ENCODE peak calls at places on chromosomes 13 and 19, in ten cellular contexts. R, K, Q, S, E, T, C, I, U and Y are unnamed samples.

GRCh38 chr19:45782162-45782623 is at the start of gene DMPK:
- DNase-seq in E (no peak), U (no peak), T (peak), I (no peak), R (no peak), Q (no peak), S (no peak), C (peak), K (peak), Y (no peak)

GRCh38 chr13:97798171-97798821 is 155.2 kb upstream of the IPO5 start:
- DNase-seq in U (no peak), E (no peak), C (no peak), I (no peak), Q (no peak), R (no peak), S (no peak), K (no peak), T (no peak), Y (no peak)

GRCh38 chr13:111396457-111396856 is 76.0 kb downstream of the TEX29 start:
- DNase-seq in C (no peak), U (no peak), Q (no peak), K (no peak), S (peak), T (peak), I (no peak), R (peak), E (no peak), Y (no peak)

GRCh38 chr13:77859450-77859849 is 59.2 kb downstream of the EDNRB start:
- DNase-seq in I (no peak), T (no peak), R (no peak), E (no peak), U (peak), K (peak), C (peak), S (no peak), Q (no peak), Y (no peak)

GRCh38 chr19:57351867-57352266 is 796 bp downstream of the ZNF304 start:
- DNase-seq in T (no peak), S (no peak), C (no peak), E (no peak), K (no peak), I (no peak), Q (no peak), R (no peak), U (peak), Y (no peak)

GRCh38 chr13:53023246-53023645 is 5.4 kb upstream of the OLFM4 start:
- DNase-seq in I (no peak), C (no peak), K (no peak), R (no peak), S (no peak), T (no peak), E (no peak), U (no peak), Q (no peak), Y (no peak)

GRCh38 chr13:106772202-106772601 is 204.3 kb upstream of the ARGLU1 start:
- DNase-seq in K (no peak), S (no peak), Q (no peak), I (no peak), R (no peak), T (no peak), E (no peak), C (no peak), U (no peak), Y (no peak)

GRCh38 chr19:18156841-18157464 is 4.0 kb downstream of the PIK3R2 start:
- DNase-seq in Q (peak), I (no peak), S (peak), K (peak), E (peak), R (peak), T (peak), C (peak), U (peak), Y (peak)

GRCh38 chr19:16899566-16900075 is 10.8 kb downstream of the F2RL3 start:
- DNase-seq in C (peak), U (no peak), Q (no peak), R (no peak), E (no peak), K (no peak), S (peak), I (no peak), T (no peak), Y (peak)

GRCh38 chr13:113816248-113816924 is 47.5 kb downstream of the GAS6 start:
- DNase-seq in Q (no peak), R (no peak), E (no peak), S (no peak), C (no peak), K (no peak), I (no peak), U (peak), T (no peak), Y (no peak)

GRCh38 chr13:106440846-106441245 is 94.6 kb downstream of the EFNB2 start:
- DNase-seq in E (no peak), K (no peak), S (no peak), U (no peak), R (no peak), C (no peak), I (no peak), T (no peak), Q (no peak), Y (no peak)

GRCh38 chr19:47508721-47509120 is 6.1 kb downstream of the NAPA start:
- DNase-seq in R (no peak), E (no peak), T (no peak), I (no peak), U (no peak), C (no peak), Q (no peak), K (no peak), S (no peak), Y (no peak)

DNA sequence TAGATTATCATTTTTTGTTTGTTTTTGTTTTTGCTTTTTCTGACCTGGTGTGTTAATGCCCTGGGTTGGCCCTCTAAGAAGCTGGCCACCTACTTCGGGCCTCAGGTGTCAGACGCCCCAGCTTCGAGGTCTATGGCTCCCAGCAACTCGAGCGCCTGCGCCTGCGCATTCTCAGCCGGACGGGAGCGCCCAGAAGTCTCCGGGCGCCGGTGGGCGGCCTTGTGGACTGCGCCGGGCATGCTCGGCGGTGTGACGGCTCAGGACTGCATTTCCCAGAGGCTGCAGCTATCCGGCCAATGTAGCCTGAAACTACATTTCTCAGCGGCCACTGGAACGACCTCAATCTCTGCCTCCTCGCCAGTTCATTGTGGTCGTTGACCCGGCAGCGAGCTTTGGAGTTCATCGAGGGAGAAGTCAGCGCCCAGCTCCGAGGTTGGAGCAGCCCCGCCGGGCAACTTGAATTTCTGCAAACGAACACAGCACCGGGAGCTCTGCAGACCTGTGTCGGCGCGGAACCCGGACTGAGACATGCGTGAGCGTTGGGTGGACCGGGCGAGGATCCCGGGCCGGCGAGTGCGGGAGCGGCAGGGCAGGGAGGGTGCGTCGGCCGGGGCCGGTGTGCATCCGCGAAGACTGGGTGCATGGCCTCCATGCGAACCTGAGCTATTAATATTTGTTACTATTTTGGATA is at the start of gene ZNF30:
- DNase-seq in U (peak), Q (peak), E (peak), C (peak), I (peak), T (peak), K (peak), R (peak), S (peak), Y (peak)
- TF ChIP-seq POLR2A in U (no peak), Q (peak), E (no peak), C (peak), I (peak), T (peak), K (no peak), R (no peak), S (peak), Y (peak)

GRCh38 chr19:11379857-11380350 is 4.2 kb downstream of the EPOR start:
- DNase-seq in E (no peak), S (no peak), Q (no peak), K (no peak), R (no peak), U (no peak), I (no peak), T (no peak), C (no peak), Y (no peak)

GRCh38 chr19:11382898-11383705 is 1.0 kb downstream of the EPOR start:
- DNase-seq in S (peak), Q (peak), K (no peak), R (peak), I (no peak), E (no peak), U (no peak), T (peak), C (peak), Y (no peak)

GRCh38 chr19:11378319-11379189 is 4.1 kb downstream of the SWSAP1 start:
- DNase-seq in T (no peak), U (peak), S (peak), R (peak), K (no peak), C (peak), E (no peak), Q (no peak), I (no peak), Y (peak)

GRCh38 chr19:11381535-11382369 is 2.4 kb downstream of the EPOR start:
- DNase-seq in T (no peak), I (no peak), R (peak), S (peak), Q (peak), U (peak), K (peak), C (peak), E (no peak), Y (peak)

GRCh38 chr19:11380653-11381534 is 3.2 kb downstream of the EPOR start:
- DNase-seq in C (peak), I (peak), K (peak), R (peak), Q (peak), S (peak), U (peak), E (peak), T (peak), Y (peak)
- TF ChIP-seq POLR2A in C (peak), I (peak), K (peak), R (no peak), Q (peak), S (peak), U (peak), E (peak), T (peak), Y (peak)

DNA sequence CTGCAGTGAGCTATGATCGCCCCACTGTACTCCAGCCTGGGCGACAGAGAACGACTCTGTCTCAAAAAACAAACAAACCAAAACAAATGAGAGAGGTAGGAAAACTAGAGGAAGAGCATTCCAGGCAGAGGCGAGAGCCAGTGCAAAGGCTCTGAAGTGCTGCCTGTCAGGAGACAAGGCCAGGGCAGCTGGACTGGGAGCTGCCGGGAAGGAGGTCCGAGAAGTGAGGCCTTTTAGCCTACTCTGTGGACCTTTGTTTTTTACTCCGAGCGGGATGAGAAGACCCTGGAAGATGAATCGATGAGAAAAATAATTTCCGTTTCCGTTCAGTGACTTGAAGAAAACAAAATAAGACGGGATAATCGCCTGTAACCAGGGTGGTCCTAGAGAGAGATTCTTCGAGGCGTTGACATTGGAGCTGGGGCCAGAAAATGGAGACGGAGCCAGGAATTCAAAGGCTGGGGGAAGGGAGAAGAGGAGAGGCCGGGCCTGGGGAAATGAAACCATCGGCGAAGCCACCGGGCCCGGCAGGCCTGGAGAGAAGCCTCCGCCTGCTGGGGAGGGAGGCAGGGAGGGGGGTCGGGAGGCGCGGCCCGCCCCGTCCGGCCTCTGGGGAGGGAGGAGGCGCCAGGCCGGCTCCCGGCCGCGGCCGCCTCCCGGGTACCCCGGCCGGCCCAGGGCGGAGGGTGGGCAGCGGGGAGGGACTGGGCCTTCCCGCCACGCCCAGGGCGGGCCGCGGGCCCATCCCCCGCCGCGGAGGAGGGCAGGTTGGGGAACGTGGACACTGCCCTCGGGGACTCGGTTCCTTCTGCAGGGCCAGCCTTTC is 7.8 kb upstream of the SERTAD1 start:
- DNase-seq in R (peak), E (peak), Q (peak), I (no peak), S (peak), C (peak), T (peak), K (peak), U (peak), Y (peak)
- TF ChIP-seq POLR2A in R (no peak), E (peak), Q (peak), I (peak), S (peak), C (peak), T (no peak), K (peak), U (peak), Y (peak)

GRCh38 chr19:15371786-15372380 is 7.7 kb downstream of the AKAP8 start:
- DNase-seq in K (no peak), T (no peak), Q (no peak), I (no peak), E (no peak), R (no peak), S (no peak), U (no peak), C (no peak), Y (no peak)

GRCh38 chr19:15372891-15373301 is 6.7 kb downstream of the AKAP8 start:
- DNase-seq in U (no peak), K (no peak), T (no peak), S (no peak), I (no peak), Q (no peak), R (no peak), E (no peak), C (no peak), Y (no peak)

GRCh38 chr19:15372470-15372869 is 7.1 kb downstream of the AKAP8 start:
- DNase-seq in R (no peak), U (no peak), I (no peak), E (no peak), C (no peak), Q (no peak), K (no peak), S (no peak), T (no peak), Y (no peak)

GRCh38 chr19:15369594-15369891 is 10.0 kb downstream of the AKAP8 start:
- DNase-seq in C (no peak), T (no peak), I (no peak), S (no peak), R (no peak), K (no peak), E (no peak), U (no peak), Q (no peak), Y (no peak)

DNA sequence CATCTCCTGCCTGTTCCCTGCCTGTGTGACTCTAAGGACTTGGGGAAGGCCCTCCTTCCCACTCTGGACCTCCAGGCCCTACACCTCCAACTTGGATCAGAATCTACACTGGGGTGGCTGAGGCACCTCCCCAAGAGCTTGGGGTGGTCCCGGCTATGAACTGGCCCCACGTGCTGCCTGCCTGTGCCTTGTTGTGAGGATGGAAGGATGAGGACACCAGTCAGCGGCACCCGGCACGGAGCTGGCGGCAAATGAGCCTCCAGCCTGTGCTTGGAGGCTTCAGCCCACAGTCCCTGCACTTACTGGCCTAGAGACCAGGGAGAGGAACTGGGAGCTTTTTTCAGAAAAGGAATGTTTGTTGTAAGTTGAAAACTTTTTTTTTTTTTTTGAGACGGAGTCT is 8.5 kb downstream of the AKAP8 start:
- DNase-seq in Q (no peak), U (no peak), T (no peak), R (no peak), S (no peak), C (no peak), I (no peak), K (no peak), E (no peak), Y (no peak)
- TF ChIP-seq POLR2A in Q (no peak), U (no peak), T (no peak), R (no peak), S (no peak), C (no peak), I (no peak), K (no peak), E (no peak), Y (no peak)

GRCh38 chr19:51066816-51067215 is 1.9 kb upstream of the KLK13 start:
- DNase-seq in K (no peak), C (no peak), E (no peak), R (no peak), S (no peak), T (no peak), I (no peak), Q (no peak), U (no peak), Y (no peak)
- TF ChIP-seq POLR2A in K (no peak), C (no peak), E (no peak), R (no peak), S (no peak), T (no peak), I (no peak), Q (no peak), U (no peak), Y (no peak)

DNA sequence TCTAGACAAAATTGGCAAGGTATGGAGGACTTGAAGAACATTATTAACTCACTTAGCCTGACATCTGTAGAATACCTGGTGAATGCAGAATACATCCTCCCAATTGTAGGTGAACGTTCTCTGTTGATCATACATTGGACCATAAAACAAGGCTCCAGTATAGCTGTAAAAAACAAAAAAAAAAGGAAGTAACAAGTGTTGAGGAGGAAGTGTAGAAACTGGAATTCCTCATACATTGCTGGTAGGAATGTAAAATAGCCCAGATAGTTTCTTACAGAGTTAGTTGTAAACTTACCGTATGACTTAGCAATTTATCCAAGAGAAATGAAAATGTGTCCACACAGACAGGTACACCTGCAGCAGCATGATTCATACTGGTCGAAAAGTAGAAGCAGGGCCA is 44.8 kb downstream of the TSSK6 start:
- DNase-seq in C (no peak), T (no peak), E (no peak), Q (no peak), R (no peak), K (no peak), U (no peak), S (no peak), I (no peak), Y (no peak)
- TF ChIP-seq POLR2A in C (no peak), T (no peak), E (no peak), Q (no peak), R (no peak), K (no peak), U (no peak), S (no peak), I (no peak), Y (no peak)